ENCODE peak calls at places on chromosome 3, in four cellular contexts. One of them, this sample, is unnamed. For H3K27me3, the result is how much of the 10 kb centered on the place peaks cover.

GRCh38 chr3:19254189-19254588 is 105.9 kb downstream of the KCNH8 start:
- DNase-seq in CD8-positive, alpha-beta memory T cell: no peak
- DNase-seq in spleen: no peak
- DNase-seq in adrenal gland: no peak
- DNase-seq in this sample: no peak

GRCh38 chr3:50550079-50550736 is 17.3 kb downstream of the C3orf18 start:
- DNase-seq in CD8-positive, alpha-beta memory T cell: peak
- DNase-seq in spleen: no peak
- DNase-seq in adrenal gland: peak
- DNase-seq in this sample: no peak

GRCh38 chr3:60877188-60877587 is 374.1 kb downstream of the FHIT start:
- DNase-seq in CD8-positive, alpha-beta memory T cell: no peak
- DNase-seq in adrenal gland: no peak
- DNase-seq in spleen: no peak
- DNase-seq in this sample: no peak

GRCh38 chr3:187130346-187131066 is 8.8 kb downstream of the RPL39L start:
- DNase-seq in adrenal gland: no peak
- DNase-seq in spleen: no peak
- DNase-seq in CD8-positive, alpha-beta memory T cell: no peak
- DNase-seq in this sample: no peak

GRCh38 chr3:124565013-124565412 is 165.2 kb upstream of the UMPS start:
- DNase-seq in adrenal gland: peak
- DNase-seq in spleen: no peak
- DNase-seq in CD8-positive, alpha-beta memory T cell: peak
- DNase-seq in this sample: no peak

GRCh38 chr3:32239638-32240550 is 1.4 kb downstream of the CMTM8 start:
- DNase-seq in adrenal gland: no peak
- DNase-seq in spleen: no peak
- DNase-seq in CD8-positive, alpha-beta memory T cell: no peak
- DNase-seq in this sample: no peak

GRCh38 chr3:3005345-3005744 is 104.8 kb downstream of the IL5RA start:
- DNase-seq in CD8-positive, alpha-beta memory T cell: no peak
- DNase-seq in adrenal gland: no peak
- DNase-seq in spleen: no peak
- DNase-seq in this sample: no peak

GRCh38 chr3:61627768-61628185 is 66.4 kb downstream of the PTPRG start:
- DNase-seq in adrenal gland: peak
- DNase-seq in CD8-positive, alpha-beta memory T cell: no peak
- DNase-seq in spleen: no peak
- DNase-seq in this sample: no peak

GRCh38 chr3:148735597-148735996 is 37.9 kb downstream of the AGTR1 start:
- DNase-seq in adrenal gland: no peak
- DNase-seq in CD8-positive, alpha-beta memory T cell: no peak
- DNase-seq in spleen: no peak
- DNase-seq in this sample: no peak

GRCh38 chr3:193347507-193348501 is 30.7 kb downstream of the ATP13A5 start:
- DNase-seq in adrenal gland: no peak
- DNase-seq in CD8-positive, alpha-beta memory T cell: no peak
- DNase-seq in spleen: no peak
- DNase-seq in this sample: no peak

GRCh38 chr3:42706721-42707619 is 4.4 kb upstream of the HHATL start:
- DNase-seq in spleen: no peak
- DNase-seq in CD8-positive, alpha-beta memory T cell: no peak
- DNase-seq in adrenal gland: peak
- DNase-seq in this sample: no peak

GRCh38 chr3:160169139-160169830 is 55.9 kb upstream of the C3orf80 start:
- DNase-seq in CD8-positive, alpha-beta memory T cell: no peak
- DNase-seq in spleen: no peak
- DNase-seq in adrenal gland: no peak
- DNase-seq in this sample: no peak

GRCh38 chr3:12833226-12834161 is 7.9 kb downstream of the RPL32 start:
- DNase-seq in spleen: peak
- DNase-seq in CD8-positive, alpha-beta memory T cell: no peak
- DNase-seq in adrenal gland: no peak
- DNase-seq in this sample: no peak

GRCh38 chr3:134353171-134353825 is 20.9 kb downstream of the AMOTL2 start:
- DNase-seq in spleen: peak
- DNase-seq in adrenal gland: no peak
- DNase-seq in CD8-positive, alpha-beta memory T cell: no peak
- DNase-seq in this sample: no peak

GRCh38 chr3:126082334-126083137 is 1.4 kb downstream of the SLC41A3 start:
- DNase-seq in CD8-positive, alpha-beta memory T cell: no peak
- DNase-seq in adrenal gland: peak
- DNase-seq in spleen: no peak
- DNase-seq in this sample: no peak

GRCh38 chr3:170727754-170728153 is 141.9 kb upstream of the SLC7A14 start:
- DNase-seq in CD8-positive, alpha-beta memory T cell: no peak
- DNase-seq in spleen: no peak
- DNase-seq in adrenal gland: no peak
- DNase-seq in this sample: no peak
- H3K4me3 ChIP-seq in CD8-positive, alpha-beta memory T cell: no peak
- H3K4me3 ChIP-seq in spleen: no peak
- H3K4me3 ChIP-seq in adrenal gland: no peak
- H3K4me3 ChIP-seq in this sample: no peak

GRCh38 chr3:128480278-128480677 is 12.7 kb downstream of the GATA2 start:
- DNase-seq in spleen: no peak
- DNase-seq in CD8-positive, alpha-beta memory T cell: no peak
- DNase-seq in adrenal gland: no peak
- DNase-seq in this sample: no peak
- H3K27me3 ChIP-seq in spleen: half or more
- H3K27me3 ChIP-seq in CD8-positive, alpha-beta memory T cell: under half
- H3K27me3 ChIP-seq in adrenal gland: half or more
- H3K27me3 ChIP-seq in this sample: half or more

GRCh38 chr3:10688548-10689172 is 127.4 kb upstream of the SLC6A11 start:
- DNase-seq in CD8-positive, alpha-beta memory T cell: no peak
- DNase-seq in adrenal gland: no peak
- DNase-seq in spleen: no peak
- DNase-seq in this sample: no peak
- H3K27ac ChIP-seq in CD8-positive, alpha-beta memory T cell: no peak
- H3K27ac ChIP-seq in adrenal gland: no peak
- H3K27ac ChIP-seq in spleen: no peak
- H3K27ac ChIP-seq in this sample: no peak

GRCh38 chr3:113275876-113276580 is 64.7 kb downstream of the BOC start:
- DNase-seq in adrenal gland: peak
- DNase-seq in spleen: no peak
- DNase-seq in CD8-positive, alpha-beta memory T cell: no peak
- DNase-seq in this sample: no peak
- H3K4me3 ChIP-seq in adrenal gland: no peak
- H3K4me3 ChIP-seq in spleen: no peak
- H3K4me3 ChIP-seq in CD8-positive, alpha-beta memory T cell: no peak
- H3K4me3 ChIP-seq in this sample: no peak

DNA sequence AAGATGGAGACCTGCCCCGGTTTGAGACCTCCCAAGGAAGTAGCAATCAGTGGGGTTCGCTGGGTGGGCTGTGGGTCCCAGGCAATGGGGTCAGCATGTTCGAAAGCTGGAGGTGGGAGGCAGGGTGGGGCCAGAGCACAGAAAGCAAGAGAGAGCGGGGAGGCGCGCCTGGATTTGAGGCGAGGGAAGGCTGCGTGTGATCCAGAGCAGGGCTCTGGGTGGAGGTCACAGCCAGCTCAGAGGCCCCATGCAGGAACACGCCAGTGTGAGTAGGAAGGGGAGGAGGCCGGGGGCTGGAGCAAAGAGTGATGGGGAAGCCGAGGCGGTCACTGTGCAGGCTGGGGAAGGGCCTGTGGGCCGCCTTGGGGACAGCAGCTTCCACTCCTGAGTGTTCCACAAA is 8.8 kb downstream of the DNAJB8 start:
- DNase-seq in spleen: no peak
- DNase-seq in adrenal gland: no peak
- DNase-seq in CD8-positive, alpha-beta memory T cell: no peak
- DNase-seq in this sample: no peak
- H3K27me3 ChIP-seq in spleen: under half
- H3K27me3 ChIP-seq in adrenal gland: under half
- H3K27me3 ChIP-seq in CD8-positive, alpha-beta memory T cell: under half
- H3K27me3 ChIP-seq in this sample: under half

DNA sequence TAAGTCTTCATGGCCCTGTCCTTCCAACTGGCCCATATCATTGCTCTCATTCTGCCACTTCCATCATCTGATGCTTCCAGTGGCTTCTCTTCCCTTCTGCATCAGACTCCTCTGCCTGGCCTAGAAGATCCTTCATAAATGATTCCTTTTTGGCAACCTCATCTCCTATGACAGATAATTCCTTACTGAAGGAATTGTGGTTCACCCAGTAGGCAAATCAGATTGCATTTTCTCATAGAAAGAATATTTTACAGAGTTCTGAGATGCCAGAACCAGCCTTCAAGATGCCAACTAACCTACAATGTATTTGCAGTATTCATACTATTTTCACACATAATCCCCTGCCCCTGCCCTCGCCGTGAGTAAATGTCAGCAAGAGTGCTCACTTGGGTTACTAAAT is 423.0 kb upstream of the TGFBR2 start:
- DNase-seq in spleen: no peak
- DNase-seq in CD8-positive, alpha-beta memory T cell: no peak
- DNase-seq in adrenal gland: no peak
- DNase-seq in this sample: no peak
- H3K27ac ChIP-seq in spleen: no peak
- H3K27ac ChIP-seq in CD8-positive, alpha-beta memory T cell: no peak
- H3K27ac ChIP-seq in adrenal gland: no peak
- H3K27ac ChIP-seq in this sample: no peak

This sample was measured in iPS DF 6.9.